ENCODE peak calls at places on chromosomes 5 and 9, in eight cellular contexts. O is small intestine, V is PC-9, M is A549, C is uterus, I is transverse colon, G is stomach, Y is neuronal stem cell. F is an unnamed sample.

GRCh38 chr9:109225629-109226028 is 58.6 kb upstream of the FRRS1L start:
- DNase-seq in O (no peak), V (no peak), M (no peak), C (no peak), I (no peak), G (no peak), Y (no peak), F (no peak)

GRCh38 chr5:179343021-179343781 is 2.1 kb downstream of the ADAMTS2 start:
- DNase-seq in O (no peak), V (no peak), M (no peak), C (no peak), I (no peak), G (no peak), Y (no peak), F (peak)

GRCh38 chr9:117403403-117403811 is 11.4 kb downstream of the ASTN2 start:
- DNase-seq in O (no peak), V (no peak), M (no peak), C (no peak), I (no peak), G (no peak), Y (no peak), F (no peak)

GRCh38 chr9:115411516-115411915 is 293.6 kb upstream of the TNC start:
- DNase-seq in O (no peak), V (no peak), M (no peak), C (no peak), I (no peak), G (no peak), Y (no peak), F (no peak)

GRCh38 chr9:134325813-134326753 is at the start of gene RXRA:
- DNase-seq in O (peak), V (peak), M (peak), C (peak), I (peak), G (peak), Y (peak), F (peak)

GRCh38 chr5:110785356-110785755 is 46.5 kb downstream of the SLC25A46 start:
- DNase-seq in O (no peak), V (peak), M (no peak), C (no peak), I (no peak), G (no peak), Y (no peak), F (no peak)

GRCh38 chr9:124766815-124767554 is 4.1 kb downstream of the NR6A1 start:
- DNase-seq in O (no peak), V (no peak), M (no peak), C (no peak), I (no peak), G (no peak), Y (no peak), F (no peak)

GRCh38 chr5:50711280-50711679 is 44.8 kb downstream of the PARP8 start:
- DNase-seq in O (peak), V (no peak), M (no peak), C (no peak), I (peak), G (peak), Y (no peak), F (no peak)

GRCh38 chr9:74742792-74743389 is 144.8 kb downstream of the TRPM6 start:
- DNase-seq in O (peak), V (no peak), M (peak), C (no peak), I (peak), G (no peak), Y (peak), F (no peak)

DNA sequence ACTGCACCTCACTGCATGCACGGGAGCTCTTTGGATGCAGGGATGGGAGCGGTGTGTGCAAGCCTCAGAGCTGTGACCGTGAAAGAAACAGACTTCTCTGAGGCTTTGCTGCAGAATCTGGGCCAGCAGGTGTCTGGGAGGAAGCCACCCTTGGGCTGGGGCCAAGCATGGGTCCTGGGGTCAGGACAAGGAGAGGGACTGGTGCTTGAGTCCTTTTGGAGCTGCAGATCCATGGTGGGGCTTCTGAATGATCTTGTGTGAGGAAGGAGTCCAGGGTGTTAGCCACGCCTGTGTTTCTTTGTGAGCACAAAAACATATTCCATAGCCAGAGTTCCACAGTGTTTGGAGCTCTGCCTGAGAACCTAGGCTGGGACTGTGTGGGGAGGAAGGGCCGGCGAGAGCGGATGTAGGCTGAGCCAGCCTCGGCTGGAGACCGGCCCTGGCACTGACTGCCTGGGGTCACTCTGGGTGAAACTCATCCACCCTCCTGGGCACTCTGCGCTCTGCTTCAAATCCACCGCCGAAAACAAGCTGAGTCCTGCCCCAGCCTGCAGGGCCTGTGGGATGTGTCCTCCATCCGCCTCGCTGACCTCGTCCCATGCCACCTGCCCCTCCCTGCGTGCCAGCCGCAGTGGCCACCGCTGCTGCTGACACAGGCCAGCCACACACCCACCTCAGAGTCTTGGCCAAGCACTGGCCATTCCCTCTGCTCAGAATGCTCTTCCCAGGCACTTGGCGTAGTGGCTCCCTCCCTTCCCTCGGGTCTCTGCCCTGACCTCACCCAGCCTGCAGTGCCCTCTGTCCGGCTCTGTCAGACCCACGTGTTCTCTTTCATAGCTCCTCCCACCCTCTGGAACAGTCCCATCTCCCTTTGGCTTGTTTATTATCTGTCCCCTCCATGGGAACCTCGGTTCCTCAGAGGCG is 26.7 kb downstream of the ERGIC1 start:
- DNase-seq in O (no peak), V (peak), M (no peak), C (peak), I (peak), G (peak), Y (no peak), F (peak)
- H3K27ac ChIP-seq in O (peak), V (peak), M (peak), C (peak), I (peak), G (peak), Y (no peak), F (peak)

GRCh38 chr5:135369952-135370351 is 29.1 kb downstream of the MACROH2A1 start:
- DNase-seq in O (no peak), V (no peak), M (no peak), C (no peak), I (no peak), G (no peak), Y (no peak), F (no peak)

GRCh38 chr5:135365281-135365680 is 33.8 kb downstream of the MACROH2A1 start:
- DNase-seq in O (no peak), V (no peak), M (no peak), C (no peak), I (no peak), G (no peak), Y (no peak), F (no peak)

GRCh38 chr5:135364416-135365262 is 34.4 kb downstream of the MACROH2A1 start:
- DNase-seq in O (no peak), V (no peak), M (no peak), C (no peak), I (no peak), G (no peak), Y (no peak), F (no peak)

GRCh38 chr5:135367554-135367953 is 31.5 kb downstream of the MACROH2A1 start:
- DNase-seq in O (no peak), V (no peak), M (no peak), C (no peak), I (no peak), G (no peak), Y (no peak), F (no peak)

GRCh38 chr5:135367070-135367469 is 32.0 kb downstream of the MACROH2A1 start:
- DNase-seq in O (no peak), V (no peak), M (no peak), C (no peak), I (no peak), G (no peak), Y (no peak), F (no peak)
- H3K27ac ChIP-seq in O (no peak), V (no peak), M (no peak), C (no peak), I (peak), G (no peak), Y (no peak), F (no peak)

DNA sequence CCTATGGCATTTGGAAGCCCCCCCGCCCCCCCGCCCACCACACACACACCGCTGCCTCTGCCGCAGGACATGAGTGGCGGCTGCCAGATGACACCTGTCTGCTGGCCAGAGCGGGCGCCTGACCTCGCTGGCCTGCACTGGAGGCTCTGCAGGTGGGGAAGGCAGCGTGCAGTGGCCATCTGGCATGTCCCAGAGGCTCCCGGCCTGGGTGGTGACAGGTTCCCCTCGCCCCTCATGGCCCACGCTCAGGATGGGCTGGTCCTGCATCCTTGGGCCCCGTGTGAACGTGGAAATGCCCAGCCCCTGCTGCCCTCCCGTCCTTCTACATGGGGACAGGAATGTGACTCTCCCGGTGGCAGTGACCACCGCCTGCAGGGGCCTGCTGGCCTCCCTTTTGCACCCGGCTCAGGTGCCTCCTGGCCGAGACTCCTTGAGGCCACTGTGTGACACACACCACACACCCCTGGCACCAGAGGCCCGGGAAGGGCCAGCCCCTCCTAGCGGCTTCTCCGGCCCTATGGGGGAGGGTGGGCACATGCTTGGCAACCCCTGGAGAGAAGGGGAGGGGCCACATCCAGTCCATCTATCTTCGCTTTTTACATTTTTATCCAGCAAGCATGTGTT is 30.3 kb downstream of the IRX4 start:
- DNase-seq in O (no peak), V (no peak), M (no peak), C (no peak), I (no peak), G (no peak), Y (no peak), F (no peak)
- H3K27ac ChIP-seq in O (no peak), V (no peak), M (no peak), C (no peak), I (no peak), G (no peak), Y (no peak), F (no peak)

GRCh38 chr5:76086060-76086459 is 2.9 kb downstream of the SV2C start:
- DNase-seq in O (no peak), V (no peak), M (no peak), C (no peak), I (no peak), G (no peak), Y (no peak), F (no peak)

GRCh38 chr5:76083555-76084495 is 642 bp downstream of the SV2C start:
- DNase-seq in O (no peak), V (no peak), M (no peak), C (no peak), I (no peak), G (no peak), Y (peak), F (no peak)

GRCh38 chr5:76082790-76083554 is at the start of gene SV2C:
- DNase-seq in O (peak), V (no peak), M (peak), C (no peak), I (peak), G (peak), Y (peak), F (no peak)

GRCh38 chr5:76085286-76085579 is 2.0 kb downstream of the SV2C start:
- DNase-seq in O (no peak), V (no peak), M (no peak), C (no peak), I (no peak), G (no peak), Y (no peak), F (no peak)

GRCh38 chr5:76084496-76085285 is 1.5 kb downstream of the SV2C start:
- DNase-seq in O (no peak), V (no peak), M (no peak), C (no peak), I (no peak), G (no peak), Y (peak), F (no peak)
- H3K27ac ChIP-seq in O (no peak), V (no peak), M (no peak), C (no peak), I (no peak), G (no peak), Y (no peak), F (no peak)

DNA sequence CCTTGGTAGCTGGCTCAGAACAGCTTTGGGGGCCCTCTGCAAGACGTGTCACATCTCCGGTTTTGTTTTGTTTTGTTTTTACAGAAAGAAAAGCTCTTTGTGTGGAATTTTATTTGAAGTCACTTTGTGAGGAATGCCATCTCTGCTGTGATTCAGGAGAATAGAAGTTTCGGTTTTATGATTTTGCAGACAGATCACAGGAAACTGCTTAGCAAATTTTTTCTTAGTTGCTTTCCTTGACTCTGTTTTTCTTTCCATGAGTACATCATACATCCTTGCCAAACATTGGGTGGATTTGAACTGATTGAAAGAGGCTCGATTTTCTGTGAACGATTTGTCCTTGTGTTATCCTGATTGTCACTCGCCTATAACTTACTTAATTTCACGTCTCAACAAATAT is 5.1 kb downstream of the SEMA5A start:
- DNase-seq in O (no peak), V (no peak), M (no peak), C (no peak), I (no peak), G (no peak), Y (no peak), F (no peak)
- H3K27ac ChIP-seq in O (peak), V (no peak), M (no peak), C (no peak), I (no peak), G (peak), Y (no peak), F (no peak)

F was measured in aorta.